ENCODE peak calls at places on chromosomes 1 and 21, in six cellular contexts. V, R, S, D, C and G are unnamed samples.

GRCh38 chr21:43972850-43973633 is 39.1 kb upstream of the TRAPPC10 start:
- DNase-seq in V (no peak), R (no peak), D (no peak), C (peak; percentile 48), S (no peak), G (no peak)

GRCh38 chr1:54996869-54997710 is 1.6 kb upstream of the BSND start:
- DNase-seq in C (no peak), S (no peak), V (no peak), D (no peak), R (no peak), G (no peak)

GRCh38 chr1:192171123-192171522 is 12.9 kb downstream of the RGS18 start:
- DNase-seq in D (no peak), S (no peak), R (no peak), C (no peak), V (no peak), G (no peak)

GRCh38 chr21:44966135-44967081 is 26.6 kb downstream of the SLX9 start:
- DNase-seq in D (no peak), C (peak; percentile 61), V (no peak), S (no peak), R (no peak), G (no peak)

GRCh38 chr1:190475394-190476250 is 2.0 kb downstream of the BRINP3 start:
- DNase-seq in S (no peak), C (no peak), R (no peak), D (peak; percentile 74), V (no peak), G (no peak)

GRCh38 chr1:28985427-28985826 is 71.1 kb downstream of the EPB41 start:
- DNase-seq in R (no peak), V (no peak), D (no peak), C (no peak), S (no peak), G (no peak)

GRCh38 chr1:5632226-5632625 is 360.0 kb downstream of the NPHP4 start:
- DNase-seq in D (no peak), V (no peak), R (no peak), S (no peak), C (no peak), G (no peak)

GRCh38 chr1:224502459-224503160 is 68.0 kb upstream of the WDR26 start:
- DNase-seq in D (peak; percentile 50), S (no peak), R (no peak), V (no peak), C (no peak), G (no peak)

GRCh38 chr1:223052931-223053330 is 90.1 kb downstream of the TLR5 start:
- DNase-seq in V (no peak), C (no peak), S (no peak), D (no peak), R (no peak), G (no peak)

GRCh38 chr1:201565771-201566528 is 27.0 kb downstream of the NAV1 start:
- DNase-seq in D (no peak), V (peak; percentile 67), S (no peak), R (no peak), C (no peak), G (no peak)

GRCh38 chr21:16420086-16420724 is 690.4 kb downstream of the USP25 start:
- DNase-seq in D (no peak), C (peak; percentile 74), V (no peak), S (peak; percentile 67), R (no peak), G (no peak)

GRCh38 chr1:208977012-208977411 is 606.5 kb upstream of the CAMK1G start:
- DNase-seq in V (no peak), S (no peak), D (no peak), C (no peak), R (no peak), G (no peak)

GRCh38 chr1:3433076-3433475 is 21.4 kb upstream of the ARHGEF16 start:
- DNase-seq in D (no peak), V (no peak), R (no peak), S (no peak), C (no peak), G (no peak)

GRCh38 chr1:110053557-110054428 is 16.7 kb downstream of the ALX3 start:
- DNase-seq in D (peak; percentile 89), V (no peak), C (peak; percentile 78), R (peak; percentile 49), S (peak; percentile 71), G (peak; percentile 47)

GRCh38 chr1:202291961-202292712 is 49.6 kb downstream of the UBE2T start:
- DNase-seq in D (no peak), S (no peak), V (no peak), C (no peak), R (peak; percentile 68), G (no peak)

GRCh38 chr1:223482766-223483165 is 89.6 kb downstream of the CCDC185 start:
- DNase-seq in S (no peak), R (no peak), D (no peak), C (no peak), V (no peak), G (no peak)

GRCh38 chr1:117575586-117576225 is 30.1 kb upstream of the TENT5C start:
- DNase-seq in R (no peak), D (peak; percentile 40), S (no peak), C (no peak), V (peak; percentile 63), G (no peak)

GRCh38 chr1:55064071-55064581 is 24.8 kb downstream of the PCSK9 start:
- DNase-seq in R (no peak), C (no peak), S (no peak), V (no peak), D (no peak), G (no peak)

GRCh38 chr21:33360281-33360680 is 35.5 kb downstream of the IFNAR1 start:
- DNase-seq in S (no peak), V (no peak), R (no peak), C (peak; percentile 44), D (no peak), G (no peak)

GRCh38 chr1:241964550-241965241 is 7.1 kb downstream of the BECN2 start:
- DNase-seq in R (no peak), S (peak; percentile 28), D (no peak), V (no peak), C (no peak), G (no peak)

GRCh38 chr1:177077734-177078489 is 86.6 kb downstream of the ASTN1 start:
- DNase-seq in C (no peak), S (no peak), V (no peak), R (no peak), D (no peak), G (no peak)

GRCh38 chr1:228059536-228060457 is 22.7 kb upstream of the ARF1 start:
- DNase-seq in C (no peak), R (peak; percentile 73), V (peak; percentile 90), D (peak; percentile 95), S (no peak), G (no peak)

GRCh38 chr1:111417755-111418154 is 9.8 kb downstream of the OVGP1 start:
- DNase-seq in R (no peak), S (no peak), C (no peak), D (no peak), V (no peak), G (no peak)

GRCh38 chr1:62530516-62531154 is 66.7 kb upstream of the ANGPTL3 start:
- DNase-seq in S (peak; percentile 24), V (no peak), R (peak; percentile 10), C (peak; percentile 22), D (peak; percentile 62), G (no peak)

GRCh38 chr1:225875044-225875822 is 6.9 kb downstream of the TMEM63A start:
- DNase-seq in C (no peak), S (no peak), D (peak; percentile 75), V (no peak), R (no peak), G (no peak)

GRCh38 chr1:53348491-53349368 is 20.9 kb upstream of the LRP8 start:
- DNase-seq in C (no peak), S (peak; percentile 12), V (peak; percentile 49), D (peak; percentile 25), R (no peak), G (no peak)
- H3K27ac ChIP-seq in C (no peak overlapping the region), S (no peak overlapping the region), V (no peak overlapping the region), D (no peak overlapping the region), R (no peak overlapping the region), G (no peak overlapping the region)

GRCh38 chr1:162639718-162640117 is 7.5 kb downstream of the DDR2 start:
- DNase-seq in D (no peak), C (no peak), S (no peak), R (no peak), V (no peak), G (no peak)

GRCh38 chr1:162635418-162635817 is 3.2 kb downstream of the DDR2 start:
- DNase-seq in S (no peak), R (no peak), V (no peak), D (no peak), C (no peak), G (no peak)

GRCh38 chr1:162644986-162645314 is 12.7 kb downstream of the DDR2 start:
- DNase-seq in S (no peak), C (no peak), V (no peak), R (no peak), D (no peak), G (no peak)

GRCh38 chr1:162641128-162641527 is 8.9 kb downstream of the DDR2 start:
- DNase-seq in D (no peak), S (no peak), C (no peak), V (no peak), R (no peak), G (no peak)
- H3K4me1 ChIP-seq in D (no peaks in the 10 kb centered on the region), S (peaks cover 4% of the 10 kb centered on the region), C (peaks cover 9% of the 10 kb centered on the region), V (no peaks in the 10 kb centered on the region), R (no peaks in the 10 kb centered on the region), G (no peaks in the 10 kb centered on the region)

GRCh38 chr1:147073062-147073432 is 99.2 kb downstream of the PRKAB2 start:
- DNase-seq in R (no peak), V (no peak), C (no peak), D (no peak), S (no peak), G (no peak)
- H3K27ac ChIP-seq in R (no peak overlapping the region), V (no peak overlapping the region), C (no peak overlapping the region), D (no peak overlapping the region), S (no peak overlapping the region), G (no peak overlapping the region)

GRCh38 chr21:35506352-35506751 is 457.2 kb upstream of the RUNX1 start:
- DNase-seq in S (no peak), V (no peak), D (no peak), C (no peak), R (no peak), G (no peak)

GRCh38 chr21:35510294-35510693 is 461.2 kb upstream of the RUNX1 start:
- DNase-seq in V (no peak), S (no peak), R (no peak), D (no peak), C (no peak), G (no peak)

GRCh38 chr21:35511298-35512162 is 462.4 kb upstream of the RUNX1 start:
- DNase-seq in C (no peak), V (no peak), D (no peak), S (no peak), R (no peak), G (no peak)

GRCh38 chr21:35508389-35508888 is 459.3 kb upstream of the RUNX1 start:
- DNase-seq in S (peak; percentile 81), D (peak; percentile 70), R (no peak), V (no peak), C (peak; percentile 32), G (no peak)

DNA sequence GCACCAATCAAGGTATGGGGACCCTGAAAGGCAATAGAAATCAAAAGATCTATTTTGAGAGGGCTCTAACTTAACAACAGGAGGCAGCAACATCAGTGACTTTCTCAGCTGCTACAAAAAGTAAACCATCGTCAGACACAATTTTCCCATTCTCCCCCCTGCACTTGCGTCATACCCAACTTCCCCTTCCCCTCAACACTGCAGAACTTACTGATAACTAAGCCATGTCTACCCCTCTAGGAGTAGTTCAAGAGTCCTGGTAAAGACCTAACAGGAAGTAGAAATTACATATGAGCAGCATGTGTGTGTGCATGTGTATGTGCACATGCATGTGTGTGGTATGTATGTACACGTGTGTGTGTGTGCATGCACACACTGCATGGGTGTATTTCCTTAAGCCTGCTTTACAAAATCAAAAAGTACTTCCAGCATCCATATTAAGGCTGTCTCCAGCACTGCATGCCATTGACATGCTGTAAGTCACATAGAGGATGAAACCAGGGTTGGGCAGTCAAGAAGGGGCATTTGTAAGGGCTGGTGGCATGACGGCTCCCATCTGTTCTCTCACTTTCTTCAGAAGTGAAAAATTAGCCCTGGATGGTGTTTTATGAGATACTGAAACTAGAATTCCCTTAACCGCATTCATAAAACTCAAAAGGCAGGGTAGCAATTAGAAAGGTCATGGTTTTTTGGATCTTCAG is 460.1 kb upstream of the RUNX1 start:
- DNase-seq in V (no peak), C (no peak), D (no peak), S (peak; percentile 35), R (no peak), G (no peak)
- H3K4me1 ChIP-seq in V (peaks cover 9% of the 10 kb centered on the region), C (peaks cover 3% of the 10 kb centered on the region), D (no peaks in the 10 kb centered on the region), S (no peaks in the 10 kb centered on the region), R (no peaks in the 10 kb centered on the region), G (peaks cover 13% of the 10 kb centered on the region)